ENCODE peak calls at places on chromosomes 2 and 18, in nine cellular contexts. One of them, this sample, is unnamed.

GRCh38 chr2:174711206-174711605 is 53.1 kb downstream of the CHRNA1 start:
- DNase-seq in CD8-positive, alpha-beta T cell: no peak
- DNase-seq in uterus: no peak
- DNase-seq in fibroblast of the aortic adventitia: peak
- DNase-seq in A673: no peak
- DNase-seq in nephron progenitor cell: no peak
- DNase-seq in activated CD8-positive, alpha-beta T cell treated with anti-CD3 and anti-CD28 coated beads for 36 hours: no peak
- DNase-seq in GM20000: no peak
- DNase-seq in endothelial cell: no peak
- DNase-seq in this sample: no peak

GRCh38 chr2:107264184-107264583 is 378.2 kb upstream of the ST6GAL2 start:
- DNase-seq in GM20000: no peak
- DNase-seq in activated CD8-positive, alpha-beta T cell treated with anti-CD3 and anti-CD28 coated beads for 36 hours: no peak
- DNase-seq in A673: no peak
- DNase-seq in CD8-positive, alpha-beta T cell: no peak
- DNase-seq in nephron progenitor cell: no peak
- DNase-seq in uterus: no peak
- DNase-seq in fibroblast of the aortic adventitia: no peak
- DNase-seq in endothelial cell: no peak
- DNase-seq in this sample: no peak

GRCh38 chr2:43276962-43277383 is 50.6 kb upstream of the ZFP36L2 start:
- DNase-seq in nephron progenitor cell: no peak
- DNase-seq in activated CD8-positive, alpha-beta T cell treated with anti-CD3 and anti-CD28 coated beads for 36 hours: no peak
- DNase-seq in A673: no peak
- DNase-seq in endothelial cell: no peak
- DNase-seq in fibroblast of the aortic adventitia: no peak
- DNase-seq in GM20000: no peak
- DNase-seq in CD8-positive, alpha-beta T cell: no peak
- DNase-seq in uterus: no peak
- DNase-seq in this sample: no peak

GRCh38 chr2:65319080-65319673 is 91.5 kb downstream of the ACTR2 start:
- DNase-seq in fibroblast of the aortic adventitia: no peak
- DNase-seq in activated CD8-positive, alpha-beta T cell treated with anti-CD3 and anti-CD28 coated beads for 36 hours: no peak
- DNase-seq in A673: no peak
- DNase-seq in endothelial cell: no peak
- DNase-seq in CD8-positive, alpha-beta T cell: no peak
- DNase-seq in nephron progenitor cell: no peak
- DNase-seq in uterus: no peak
- DNase-seq in GM20000: no peak
- DNase-seq in this sample: no peak

GRCh38 chr2:104952976-104953375 is 84.9 kb upstream of the MRPS9 start:
- DNase-seq in GM20000: no peak
- DNase-seq in activated CD8-positive, alpha-beta T cell treated with anti-CD3 and anti-CD28 coated beads for 36 hours: no peak
- DNase-seq in fibroblast of the aortic adventitia: no peak
- DNase-seq in nephron progenitor cell: no peak
- DNase-seq in uterus: no peak
- DNase-seq in A673: no peak
- DNase-seq in CD8-positive, alpha-beta T cell: no peak
- DNase-seq in endothelial cell: no peak
- DNase-seq in this sample: no peak

GRCh38 chr2:20667531-20668401 is 822 bp downstream of the GDF7 start:
- DNase-seq in GM20000: no peak
- DNase-seq in endothelial cell: peak
- DNase-seq in uterus: no peak
- DNase-seq in activated CD8-positive, alpha-beta T cell treated with anti-CD3 and anti-CD28 coated beads for 36 hours: no peak
- DNase-seq in nephron progenitor cell: no peak
- DNase-seq in CD8-positive, alpha-beta T cell: no peak
- DNase-seq in fibroblast of the aortic adventitia: no peak
- DNase-seq in A673: no peak
- DNase-seq in this sample: no peak

GRCh38 chr2:216777637-216778273 is 82.1 kb downstream of the TNP1 start:
- DNase-seq in CD8-positive, alpha-beta T cell: no peak
- DNase-seq in A673: peak
- DNase-seq in endothelial cell: peak
- DNase-seq in GM20000: peak
- DNase-seq in uterus: no peak
- DNase-seq in fibroblast of the aortic adventitia: peak
- DNase-seq in nephron progenitor cell: peak
- DNase-seq in activated CD8-positive, alpha-beta T cell treated with anti-CD3 and anti-CD28 coated beads for 36 hours: peak
- DNase-seq in this sample: no peak

GRCh38 chr18:11819938-11820337 is 31.3 kb upstream of the CHMP1B start:
- DNase-seq in GM20000: no peak
- DNase-seq in fibroblast of the aortic adventitia: no peak
- DNase-seq in endothelial cell: no peak
- DNase-seq in nephron progenitor cell: no peak
- DNase-seq in A673: no peak
- DNase-seq in CD8-positive, alpha-beta T cell: no peak
- DNase-seq in activated CD8-positive, alpha-beta T cell treated with anti-CD3 and anti-CD28 coated beads for 36 hours: no peak
- DNase-seq in uterus: no peak
- DNase-seq in this sample: no peak

GRCh38 chr2:233413529-233414272 is 59.4 kb downstream of the DGKD start:
- DNase-seq in A673: peak
- DNase-seq in activated CD8-positive, alpha-beta T cell treated with anti-CD3 and anti-CD28 coated beads for 36 hours: peak
- DNase-seq in uterus: peak
- DNase-seq in fibroblast of the aortic adventitia: peak
- DNase-seq in GM20000: no peak
- DNase-seq in endothelial cell: no peak
- DNase-seq in CD8-positive, alpha-beta T cell: peak
- DNase-seq in nephron progenitor cell: no peak
- DNase-seq in this sample: peak

GRCh38 chr2:55883339-55883738 is 40.2 kb downstream of the EFEMP1 start:
- DNase-seq in CD8-positive, alpha-beta T cell: no peak
- DNase-seq in A673: no peak
- DNase-seq in GM20000: no peak
- DNase-seq in activated CD8-positive, alpha-beta T cell treated with anti-CD3 and anti-CD28 coated beads for 36 hours: no peak
- DNase-seq in fibroblast of the aortic adventitia: peak
- DNase-seq in uterus: peak
- DNase-seq in nephron progenitor cell: no peak
- DNase-seq in endothelial cell: no peak
- DNase-seq in this sample: no peak

GRCh38 chr2:169225906-169226305 is 136.4 kb downstream of the LRP2 start:
- DNase-seq in uterus: no peak
- DNase-seq in GM20000: no peak
- DNase-seq in endothelial cell: no peak
- DNase-seq in A673: no peak
- DNase-seq in activated CD8-positive, alpha-beta T cell treated with anti-CD3 and anti-CD28 coated beads for 36 hours: no peak
- DNase-seq in nephron progenitor cell: no peak
- DNase-seq in CD8-positive, alpha-beta T cell: no peak
- DNase-seq in fibroblast of the aortic adventitia: no peak
- DNase-seq in this sample: no peak

GRCh38 chr2:30300456-30301221 is 69.3 kb downstream of the LBH start:
- DNase-seq in CD8-positive, alpha-beta T cell: no peak
- DNase-seq in GM20000: no peak
- DNase-seq in A673: peak
- DNase-seq in activated CD8-positive, alpha-beta T cell treated with anti-CD3 and anti-CD28 coated beads for 36 hours: no peak
- DNase-seq in nephron progenitor cell: no peak
- DNase-seq in endothelial cell: no peak
- DNase-seq in fibroblast of the aortic adventitia: peak
- DNase-seq in uterus: peak
- DNase-seq in this sample: no peak

GRCh38 chr2:134295441-134295840 is 41.6 kb downstream of the MGAT5 start:
- DNase-seq in A673: no peak
- DNase-seq in fibroblast of the aortic adventitia: no peak
- DNase-seq in activated CD8-positive, alpha-beta T cell treated with anti-CD3 and anti-CD28 coated beads for 36 hours: no peak
- DNase-seq in CD8-positive, alpha-beta T cell: no peak
- DNase-seq in uterus: no peak
- DNase-seq in GM20000: no peak
- DNase-seq in endothelial cell: no peak
- DNase-seq in nephron progenitor cell: no peak
- DNase-seq in this sample: no peak

GRCh38 chr18:47953471-47953931 is 23.0 kb upstream of the SMAD2 start:
- DNase-seq in activated CD8-positive, alpha-beta T cell treated with anti-CD3 and anti-CD28 coated beads for 36 hours: peak
- DNase-seq in GM20000: no peak
- DNase-seq in CD8-positive, alpha-beta T cell: peak
- DNase-seq in uterus: no peak
- DNase-seq in endothelial cell: no peak
- DNase-seq in nephron progenitor cell: peak
- DNase-seq in fibroblast of the aortic adventitia: peak
- DNase-seq in A673: peak
- DNase-seq in this sample: no peak

GRCh38 chr18:56702946-56703345 is 51.8 kb downstream of the WDR7 start:
- DNase-seq in uterus: no peak
- DNase-seq in A673: peak
- DNase-seq in nephron progenitor cell: peak
- DNase-seq in CD8-positive, alpha-beta T cell: peak
- DNase-seq in endothelial cell: peak
- DNase-seq in fibroblast of the aortic adventitia: peak
- DNase-seq in activated CD8-positive, alpha-beta T cell treated with anti-CD3 and anti-CD28 coated beads for 36 hours: peak
- DNase-seq in GM20000: peak
- DNase-seq in this sample: no peak

GRCh38 chr18:2985628-2986027 is 27.3 kb downstream of the LPIN2 start:
- DNase-seq in CD8-positive, alpha-beta T cell: no peak
- DNase-seq in activated CD8-positive, alpha-beta T cell treated with anti-CD3 and anti-CD28 coated beads for 36 hours: peak
- DNase-seq in endothelial cell: no peak
- DNase-seq in GM20000: peak
- DNase-seq in fibroblast of the aortic adventitia: peak
- DNase-seq in A673: no peak
- DNase-seq in uterus: no peak
- DNase-seq in nephron progenitor cell: no peak
- DNase-seq in this sample: no peak

GRCh38 chr18:5894613-5895299 is 566 bp downstream of the TMEM200C start:
- DNase-seq in CD8-positive, alpha-beta T cell: no peak
- DNase-seq in nephron progenitor cell: peak
- DNase-seq in uterus: no peak
- DNase-seq in GM20000: peak
- DNase-seq in endothelial cell: peak
- DNase-seq in activated CD8-positive, alpha-beta T cell treated with anti-CD3 and anti-CD28 coated beads for 36 hours: no peak
- DNase-seq in fibroblast of the aortic adventitia: no peak
- DNase-seq in A673: no peak
- DNase-seq in this sample: no peak

GRCh38 chr2:62627667-62628066 is 77.8 kb upstream of the EHBP1 start:
- DNase-seq in CD8-positive, alpha-beta T cell: no peak
- DNase-seq in GM20000: no peak
- DNase-seq in endothelial cell: no peak
- DNase-seq in A673: no peak
- DNase-seq in activated CD8-positive, alpha-beta T cell treated with anti-CD3 and anti-CD28 coated beads for 36 hours: no peak
- DNase-seq in uterus: no peak
- DNase-seq in nephron progenitor cell: no peak
- DNase-seq in fibroblast of the aortic adventitia: no peak
- DNase-seq in this sample: no peak

GRCh38 chr2:70672990-70673647 is 94.9 kb downstream of the ADD2 start:
- DNase-seq in CD8-positive, alpha-beta T cell: no peak
- DNase-seq in activated CD8-positive, alpha-beta T cell treated with anti-CD3 and anti-CD28 coated beads for 36 hours: no peak
- DNase-seq in GM20000: no peak
- DNase-seq in endothelial cell: no peak
- DNase-seq in uterus: no peak
- DNase-seq in fibroblast of the aortic adventitia: no peak
- DNase-seq in A673: peak
- DNase-seq in nephron progenitor cell: peak
- DNase-seq in this sample: no peak

DNA sequence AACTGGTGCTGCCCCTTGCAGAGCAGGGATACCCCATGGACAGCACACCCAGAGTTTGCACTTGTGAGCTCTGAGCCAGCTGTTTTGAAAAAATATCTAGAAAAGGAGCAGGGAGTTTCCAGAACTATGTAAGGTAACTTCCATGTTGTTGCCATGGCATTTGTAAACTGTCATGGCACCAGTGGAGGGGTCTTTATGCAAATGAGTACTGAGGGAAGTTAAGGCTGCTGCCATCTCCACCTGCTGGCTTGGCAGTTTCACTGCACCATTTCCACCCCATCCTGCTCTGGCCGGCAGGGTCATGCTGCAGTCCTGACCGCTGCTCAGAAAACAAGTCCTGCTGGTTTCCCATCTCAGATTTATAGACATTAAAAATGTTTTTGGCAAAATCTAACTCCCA is 52.3 kb upstream of the SNTG2 start:
- DNase-seq in uterus: no peak
- DNase-seq in CD8-positive, alpha-beta T cell: no peak
- DNase-seq in A673: peak
- DNase-seq in fibroblast of the aortic adventitia: no peak
- DNase-seq in activated CD8-positive, alpha-beta T cell treated with anti-CD3 and anti-CD28 coated beads for 36 hours: no peak
- DNase-seq in nephron progenitor cell: no peak
- DNase-seq in GM20000: no peak
- DNase-seq in endothelial cell: no peak
- DNase-seq in this sample: peak
- TF ChIP-seq CTCF in uterus: no peak
- TF ChIP-seq CTCF in CD8-positive, alpha-beta T cell: no peak
- TF ChIP-seq CTCF in A673: peak
- TF ChIP-seq CTCF in fibroblast of the aortic adventitia: no peak
- TF ChIP-seq CTCF in activated CD8-positive, alpha-beta T cell treated with anti-CD3 and anti-CD28 coated beads for 36 hours: no peak
- TF ChIP-seq CTCF in nephron progenitor cell: peak
- TF ChIP-seq CTCF in GM20000: no peak
- TF ChIP-seq CTCF in endothelial cell: peak
- TF ChIP-seq CTCF in this sample: peak

DNA sequence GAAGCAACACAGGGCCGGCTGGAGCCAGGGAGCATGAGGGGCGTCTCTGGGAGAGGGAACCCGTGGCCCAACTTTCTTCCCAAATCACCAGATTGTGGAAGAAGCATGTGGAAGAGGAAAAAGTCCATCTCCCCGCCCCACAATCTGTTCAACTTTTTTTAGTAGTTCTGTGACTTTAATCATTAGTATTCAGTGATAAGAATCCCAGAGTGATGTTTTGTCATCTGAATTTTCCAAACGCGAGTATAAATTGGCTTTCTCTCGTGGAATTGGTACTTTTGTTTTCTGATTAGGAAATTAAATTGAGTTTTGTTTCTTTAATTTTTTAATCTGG is 134.9 kb upstream of the EPC2 start:
- DNase-seq in GM20000: no peak
- DNase-seq in A673: no peak
- DNase-seq in fibroblast of the aortic adventitia: no peak
- DNase-seq in endothelial cell: no peak
- DNase-seq in CD8-positive, alpha-beta T cell: no peak
- DNase-seq in nephron progenitor cell: no peak
- DNase-seq in uterus: no peak
- DNase-seq in activated CD8-positive, alpha-beta T cell treated with anti-CD3 and anti-CD28 coated beads for 36 hours: no peak
- DNase-seq in this sample: no peak
- TF ChIP-seq CTCF in GM20000: no peak
- TF ChIP-seq CTCF in A673: no peak
- TF ChIP-seq CTCF in fibroblast of the aortic adventitia: no peak
- TF ChIP-seq CTCF in endothelial cell: no peak
- TF ChIP-seq CTCF in CD8-positive, alpha-beta T cell: peak
- TF ChIP-seq CTCF in nephron progenitor cell: peak
- TF ChIP-seq CTCF in uterus: no peak
- TF ChIP-seq CTCF in activated CD8-positive, alpha-beta T cell treated with anti-CD3 and anti-CD28 coated beads for 36 hours: peak
- TF ChIP-seq CTCF in this sample: no peak

GRCh38 chr18:10142496-10143160 is 228.8 kb downstream of the VAPA start:
- DNase-seq in uterus: no peak
- DNase-seq in GM20000: no peak
- DNase-seq in endothelial cell: no peak
- DNase-seq in nephron progenitor cell: no peak
- DNase-seq in A673: no peak
- DNase-seq in CD8-positive, alpha-beta T cell: no peak
- DNase-seq in fibroblast of the aortic adventitia: peak
- DNase-seq in activated CD8-positive, alpha-beta T cell treated with anti-CD3 and anti-CD28 coated beads for 36 hours: no peak
- DNase-seq in this sample: peak
- TF ChIP-seq CTCF in uterus: no peak
- TF ChIP-seq CTCF in GM20000: no peak
- TF ChIP-seq CTCF in endothelial cell: no peak
- TF ChIP-seq CTCF in nephron progenitor cell: no peak
- TF ChIP-seq CTCF in A673: no peak
- TF ChIP-seq CTCF in CD8-positive, alpha-beta T cell: no peak
- TF ChIP-seq CTCF in fibroblast of the aortic adventitia: no peak
- TF ChIP-seq CTCF in activated CD8-positive, alpha-beta T cell treated with anti-CD3 and anti-CD28 coated beads for 36 hours: no peak
- TF ChIP-seq CTCF in this sample: no peak

DNA sequence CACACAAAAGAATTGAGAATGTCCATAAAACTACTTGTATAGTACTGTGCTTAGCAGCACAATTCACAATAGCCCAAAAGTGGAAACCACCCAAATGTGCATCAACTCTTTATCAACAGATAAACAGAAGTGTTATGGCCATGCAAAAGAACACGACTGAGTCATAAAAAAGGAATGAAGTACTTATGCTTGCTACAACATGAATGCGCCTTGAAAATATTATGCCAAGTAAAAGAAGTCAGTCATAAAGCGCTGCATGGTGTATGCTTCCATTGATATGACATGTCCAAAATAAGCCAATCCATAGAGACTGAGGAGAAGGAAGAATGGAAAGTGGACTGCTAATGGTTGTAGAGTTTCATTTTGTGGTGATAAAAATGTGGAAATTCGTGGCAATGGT is 12.1 kb upstream of the MAP2 start:
- DNase-seq in endothelial cell: no peak
- DNase-seq in nephron progenitor cell: no peak
- DNase-seq in activated CD8-positive, alpha-beta T cell treated with anti-CD3 and anti-CD28 coated beads for 36 hours: no peak
- DNase-seq in A673: no peak
- DNase-seq in fibroblast of the aortic adventitia: no peak
- DNase-seq in GM20000: no peak
- DNase-seq in CD8-positive, alpha-beta T cell: no peak
- DNase-seq in uterus: no peak
- DNase-seq in this sample: no peak
- TF ChIP-seq CTCF in endothelial cell: no peak
- TF ChIP-seq CTCF in nephron progenitor cell: no peak
- TF ChIP-seq CTCF in activated CD8-positive, alpha-beta T cell treated with anti-CD3 and anti-CD28 coated beads for 36 hours: no peak
- TF ChIP-seq CTCF in A673: no peak
- TF ChIP-seq CTCF in fibroblast of the aortic adventitia: no peak
- TF ChIP-seq CTCF in GM20000: no peak
- TF ChIP-seq CTCF in CD8-positive, alpha-beta T cell: no peak
- TF ChIP-seq CTCF in uterus: no peak
- TF ChIP-seq CTCF in this sample: no peak